ENCODE peak calls at places on chromosomes 16 and 17, in eight cellular contexts. One of them, this sample, is unnamed. For H3K27me3, the result is how much of the 10 kb centered on the place peaks cover.

GRCh38 chr16:79213214-79213613 is 387.3 kb downstream of the MAF start:
- DNase-seq in iPS DF 6.9: no peak
- DNase-seq in heart left ventricle: no peak
- DNase-seq in CD4-positive, alpha-beta T cell: no peak
- DNase-seq in psoas muscle: no peak
- DNase-seq in keratinocyte: no peak
- DNase-seq in PC-3: no peak
- DNase-seq in neural progenitor cell: no peak
- DNase-seq in this sample: no peak

GRCh38 chr16:88454315-88455057 is 1.4 kb downstream of the ZFPM1 start:
- DNase-seq in iPS DF 6.9: no peak
- DNase-seq in heart left ventricle: no peak
- DNase-seq in CD4-positive, alpha-beta T cell: peak
- DNase-seq in psoas muscle: no peak
- DNase-seq in keratinocyte: no peak
- DNase-seq in PC-3: peak
- DNase-seq in neural progenitor cell: peak
- DNase-seq in this sample: peak

GRCh38 chr16:12067714-12068401 is 91.3 kb downstream of the SNX29 start:
- DNase-seq in iPS DF 6.9: peak
- DNase-seq in heart left ventricle: peak
- DNase-seq in CD4-positive, alpha-beta T cell: peak
- DNase-seq in psoas muscle: no peak
- DNase-seq in keratinocyte: peak
- DNase-seq in PC-3: peak
- DNase-seq in neural progenitor cell: peak
- DNase-seq in this sample: peak

GRCh38 chr17:49760909-49761558 is 2.9 kb downstream of the FAM117A start:
- DNase-seq in iPS DF 6.9: no peak
- DNase-seq in heart left ventricle: no peak
- DNase-seq in CD4-positive, alpha-beta T cell: no peak
- DNase-seq in psoas muscle: no peak
- DNase-seq in keratinocyte: no peak
- DNase-seq in PC-3: no peak
- DNase-seq in neural progenitor cell: no peak
- DNase-seq in this sample: no peak

GRCh38 chr17:38660097-38661026 is 14.4 kb downstream of the EPOP start:
- DNase-seq in iPS DF 6.9: no peak
- DNase-seq in heart left ventricle: no peak
- DNase-seq in CD4-positive, alpha-beta T cell: no peak
- DNase-seq in psoas muscle: no peak
- DNase-seq in keratinocyte: no peak
- DNase-seq in PC-3: peak
- DNase-seq in neural progenitor cell: no peak
- DNase-seq in this sample: no peak

GRCh38 chr16:67917140-67917851 is 14.4 kb downstream of the CTRL start:
- DNase-seq in iPS DF 6.9: no peak
- DNase-seq in heart left ventricle: peak
- DNase-seq in CD4-positive, alpha-beta T cell: no peak
- DNase-seq in psoas muscle: no peak
- DNase-seq in keratinocyte: no peak
- DNase-seq in PC-3: no peak
- DNase-seq in neural progenitor cell: no peak
- DNase-seq in this sample: no peak

GRCh38 chr17:2975469-2975958 is 87.9 kb downstream of the OR1D5 start:
- DNase-seq in iPS DF 6.9: no peak
- DNase-seq in heart left ventricle: no peak
- DNase-seq in CD4-positive, alpha-beta T cell: no peak
- DNase-seq in psoas muscle: no peak
- DNase-seq in keratinocyte: no peak
- DNase-seq in PC-3: peak
- DNase-seq in neural progenitor cell: no peak
- DNase-seq in this sample: no peak

GRCh38 chr16:49193596-49193995 is 88.0 kb downstream of the CBLN1 start:
- DNase-seq in iPS DF 6.9: no peak
- DNase-seq in heart left ventricle: no peak
- DNase-seq in CD4-positive, alpha-beta T cell: no peak
- DNase-seq in psoas muscle: no peak
- DNase-seq in keratinocyte: no peak
- DNase-seq in PC-3: no peak
- DNase-seq in neural progenitor cell: no peak
- DNase-seq in this sample: no peak

GRCh38 chr17:34386343-34386924 is 23.4 kb upstream of the CCL1 start:
- DNase-seq in iPS DF 6.9: no peak
- DNase-seq in heart left ventricle: no peak
- DNase-seq in CD4-positive, alpha-beta T cell: no peak
- DNase-seq in psoas muscle: no peak
- DNase-seq in keratinocyte: no peak
- DNase-seq in PC-3: no peak
- DNase-seq in neural progenitor cell: no peak
- DNase-seq in this sample: no peak

GRCh38 chr17:10033449-10033848 is 128.4 kb upstream of the RCVRN start:
- DNase-seq in iPS DF 6.9: no peak
- DNase-seq in heart left ventricle: no peak
- DNase-seq in CD4-positive, alpha-beta T cell: no peak
- DNase-seq in psoas muscle: no peak
- DNase-seq in keratinocyte: no peak
- DNase-seq in PC-3: no peak
- DNase-seq in neural progenitor cell: peak
- DNase-seq in this sample: no peak

GRCh38 chr17:50634915-50635719 is 436 bp downstream of the ABCC3 start:
- DNase-seq in iPS DF 6.9: no peak
- DNase-seq in heart left ventricle: no peak
- DNase-seq in CD4-positive, alpha-beta T cell: no peak
- DNase-seq in psoas muscle: no peak
- DNase-seq in keratinocyte: no peak
- DNase-seq in PC-3: peak
- DNase-seq in neural progenitor cell: peak
- DNase-seq in this sample: no peak

GRCh38 chr17:4232168-4232813 is 31.5 kb downstream of the ANKFY1 start:
- DNase-seq in iPS DF 6.9: no peak
- DNase-seq in heart left ventricle: no peak
- DNase-seq in CD4-positive, alpha-beta T cell: no peak
- DNase-seq in psoas muscle: no peak
- DNase-seq in keratinocyte: no peak
- DNase-seq in PC-3: no peak
- DNase-seq in neural progenitor cell: no peak
- DNase-seq in this sample: peak

GRCh38 chr16:85473909-85474640 is 139.0 kb upstream of the GSE1 start:
- DNase-seq in iPS DF 6.9: no peak
- DNase-seq in heart left ventricle: no peak
- DNase-seq in CD4-positive, alpha-beta T cell: no peak
- DNase-seq in psoas muscle: peak
- DNase-seq in keratinocyte: no peak
- DNase-seq in PC-3: no peak
- DNase-seq in neural progenitor cell: no peak
- DNase-seq in this sample: no peak

GRCh38 chr16:30525844-30526136 is 576 bp downstream of the ZNF768 start:
- DNase-seq in iPS DF 6.9: no peak
- DNase-seq in heart left ventricle: no peak
- DNase-seq in CD4-positive, alpha-beta T cell: no peak
- DNase-seq in psoas muscle: no peak
- DNase-seq in keratinocyte: no peak
- DNase-seq in PC-3: no peak
- DNase-seq in neural progenitor cell: no peak
- DNase-seq in this sample: no peak

GRCh38 chr16:159136-159849 is 6.5 kb upstream of the HBM start:
- DNase-seq in iPS DF 6.9: no peak
- DNase-seq in heart left ventricle: no peak
- DNase-seq in CD4-positive, alpha-beta T cell: no peak
- DNase-seq in psoas muscle: no peak
- DNase-seq in keratinocyte: no peak
- DNase-seq in PC-3: no peak
- DNase-seq in neural progenitor cell: no peak
- DNase-seq in this sample: no peak

GRCh38 chr17:55121268-55121667 is 143.5 kb upstream of the HLF start:
- DNase-seq in iPS DF 6.9: no peak
- DNase-seq in heart left ventricle: no peak
- DNase-seq in CD4-positive, alpha-beta T cell: no peak
- DNase-seq in psoas muscle: no peak
- DNase-seq in keratinocyte: no peak
- DNase-seq in PC-3: no peak
- DNase-seq in neural progenitor cell: no peak
- DNase-seq in this sample: no peak

GRCh38 chr17:66676421-66676820 is 158.5 kb upstream of the CACNG5 start:
- DNase-seq in iPS DF 6.9: no peak
- DNase-seq in heart left ventricle: no peak
- DNase-seq in CD4-positive, alpha-beta T cell: no peak
- DNase-seq in psoas muscle: no peak
- DNase-seq in keratinocyte: peak
- DNase-seq in PC-3: peak
- DNase-seq in neural progenitor cell: no peak
- DNase-seq in this sample: no peak

GRCh38 chr16:19348578-19349315 is 63.2 kb downstream of the CLEC19A start:
- DNase-seq in iPS DF 6.9: no peak
- DNase-seq in heart left ventricle: no peak
- DNase-seq in CD4-positive, alpha-beta T cell: no peak
- DNase-seq in psoas muscle: no peak
- DNase-seq in keratinocyte: no peak
- DNase-seq in PC-3: no peak
- DNase-seq in neural progenitor cell: peak
- DNase-seq in this sample: no peak

GRCh38 chr16:65817799-65818198 is 548.7 kb upstream of the CDH5 start:
- DNase-seq in iPS DF 6.9: no peak
- DNase-seq in heart left ventricle: no peak
- DNase-seq in CD4-positive, alpha-beta T cell: no peak
- DNase-seq in psoas muscle: no peak
- DNase-seq in keratinocyte: no peak
- DNase-seq in PC-3: no peak
- DNase-seq in neural progenitor cell: no peak
- DNase-seq in this sample: no peak

GRCh38 chr17:62737513-62737912 is 70.6 kb downstream of the MARCHF10 start:
- DNase-seq in iPS DF 6.9: no peak
- DNase-seq in heart left ventricle: no peak
- DNase-seq in CD4-positive, alpha-beta T cell: no peak
- DNase-seq in psoas muscle: no peak
- DNase-seq in keratinocyte: no peak
- DNase-seq in PC-3: no peak
- DNase-seq in neural progenitor cell: no peak
- DNase-seq in this sample: no peak

GRCh38 chr16:81376880-81377279 is 62.1 kb downstream of the GAN start:
- DNase-seq in iPS DF 6.9: no peak
- DNase-seq in heart left ventricle: no peak
- DNase-seq in CD4-positive, alpha-beta T cell: no peak
- DNase-seq in psoas muscle: no peak
- DNase-seq in keratinocyte: peak
- DNase-seq in PC-3: peak
- DNase-seq in neural progenitor cell: no peak
- DNase-seq in this sample: no peak

GRCh38 chr17:20992987-20993862 is 49.6 kb downstream of the USP22 start:
- DNase-seq in iPS DF 6.9: peak
- DNase-seq in heart left ventricle: peak
- DNase-seq in CD4-positive, alpha-beta T cell: peak
- DNase-seq in psoas muscle: peak
- DNase-seq in keratinocyte: peak
- DNase-seq in PC-3: peak
- DNase-seq in neural progenitor cell: peak
- DNase-seq in this sample: peak

GRCh38 chr17:46819906-46820351 is 1.4 kb upstream of the WNT3 start:
- DNase-seq in iPS DF 6.9: no peak
- DNase-seq in heart left ventricle: no peak
- DNase-seq in CD4-positive, alpha-beta T cell: no peak
- DNase-seq in psoas muscle: no peak
- DNase-seq in keratinocyte: no peak
- DNase-seq in PC-3: no peak
- DNase-seq in neural progenitor cell: peak
- DNase-seq in this sample: no peak
- H3K27me3 ChIP-seq in iPS DF 6.9: under half
- H3K27me3 ChIP-seq in heart left ventricle: half or more
- H3K27me3 ChIP-seq in CD4-positive, alpha-beta T cell: half or more
- H3K27me3 ChIP-seq in psoas muscle: under half
- H3K27me3 ChIP-seq in keratinocyte: under half
- H3K27me3 ChIP-seq in PC-3: under half
- H3K27me3 ChIP-seq in neural progenitor cell: half or more
- H3K27me3 ChIP-seq in this sample: under half

GRCh38 chr17:48626202-48626469 is at the start of gene HOXB9:
- DNase-seq in iPS DF 6.9: no peak
- DNase-seq in heart left ventricle: no peak
- DNase-seq in CD4-positive, alpha-beta T cell: no peak
- DNase-seq in psoas muscle: no peak
- DNase-seq in keratinocyte: no peak
- DNase-seq in PC-3: no peak
- DNase-seq in neural progenitor cell: no peak
- DNase-seq in this sample: no peak
- H3K27me3 ChIP-seq in iPS DF 6.9: half or more
- H3K27me3 ChIP-seq in heart left ventricle: half or more
- H3K27me3 ChIP-seq in CD4-positive, alpha-beta T cell: half or more
- H3K27me3 ChIP-seq in psoas muscle: under half
- H3K27me3 ChIP-seq in keratinocyte: half or more
- H3K27me3 ChIP-seq in PC-3: half or more
- H3K27me3 ChIP-seq in neural progenitor cell: half or more
- H3K27me3 ChIP-seq in this sample: half or more

DNA sequence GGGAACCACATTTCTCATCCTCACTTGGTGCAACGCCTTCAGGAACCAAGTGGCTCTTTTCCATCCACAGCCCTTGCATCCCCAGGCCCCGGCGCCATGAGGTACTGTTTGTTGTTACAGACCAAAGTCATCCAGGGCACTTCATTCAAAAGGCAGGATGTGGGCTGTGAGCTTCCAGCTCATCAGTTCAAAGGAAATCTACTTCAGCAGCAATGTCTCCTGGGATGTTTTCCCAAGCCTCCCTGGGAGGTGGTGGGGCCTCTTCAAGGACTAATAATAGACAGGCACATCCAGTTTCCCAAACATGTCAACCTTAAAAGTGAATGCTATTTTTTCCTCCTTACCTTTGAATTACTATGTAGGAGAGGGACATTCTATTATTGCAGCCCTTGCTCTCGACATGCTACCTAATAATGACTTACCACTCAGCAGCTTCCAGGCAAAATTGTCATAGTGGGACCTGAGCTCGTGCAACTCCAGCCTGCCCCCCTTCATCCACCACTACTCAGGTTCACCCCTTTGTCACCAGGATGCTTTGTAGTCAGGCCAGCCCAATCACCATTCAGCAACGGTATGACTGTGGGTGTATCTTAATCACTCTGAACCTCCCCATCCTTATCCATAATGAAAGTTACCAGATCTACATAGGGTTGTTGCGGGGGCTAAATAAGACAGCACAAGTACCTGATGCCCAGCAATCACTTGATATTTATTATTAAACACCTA is 1.7 kb upstream of the PRKCB start:
- DNase-seq in iPS DF 6.9: no peak
- DNase-seq in heart left ventricle: no peak
- DNase-seq in CD4-positive, alpha-beta T cell: no peak
- DNase-seq in psoas muscle: no peak
- DNase-seq in keratinocyte: no peak
- DNase-seq in PC-3: no peak
- DNase-seq in neural progenitor cell: no peak
- DNase-seq in this sample: peak
- H3K27me3 ChIP-seq in iPS DF 6.9: under half
- H3K27me3 ChIP-seq in heart left ventricle: half or more
- H3K27me3 ChIP-seq in CD4-positive, alpha-beta T cell: under half
- H3K27me3 ChIP-seq in psoas muscle: under half
- H3K27me3 ChIP-seq in keratinocyte: under half
- H3K27me3 ChIP-seq in PC-3: under half
- H3K27me3 ChIP-seq in neural progenitor cell: half or more
- H3K27me3 ChIP-seq in this sample: under half

DNA sequence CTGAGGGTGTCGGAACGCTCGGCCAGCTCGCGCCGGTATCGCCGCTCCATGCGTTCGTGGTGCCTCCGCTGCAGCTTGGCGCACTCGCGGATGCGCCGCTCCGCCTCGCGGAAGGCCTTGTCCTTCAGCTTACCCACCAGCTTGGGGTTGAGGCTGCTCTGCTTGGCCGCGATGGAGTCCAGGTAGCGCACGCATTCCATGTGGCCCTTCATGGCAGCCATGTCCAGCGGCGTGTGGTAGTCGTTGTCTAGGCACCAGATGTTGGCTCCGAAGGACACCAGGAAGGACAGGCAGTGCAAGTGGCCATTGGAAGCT is 2.8 kb downstream of the USH1G start:
- DNase-seq in iPS DF 6.9: no peak
- DNase-seq in heart left ventricle: no peak
- DNase-seq in CD4-positive, alpha-beta T cell: no peak
- DNase-seq in psoas muscle: no peak
- DNase-seq in keratinocyte: no peak
- DNase-seq in PC-3: no peak
- DNase-seq in neural progenitor cell: no peak
- DNase-seq in this sample: no peak
- H3K27me3 ChIP-seq in iPS DF 6.9: under half
- H3K27me3 ChIP-seq in heart left ventricle: half or more
- H3K27me3 ChIP-seq in CD4-positive, alpha-beta T cell: under half
- H3K27me3 ChIP-seq in psoas muscle: under half
- H3K27me3 ChIP-seq in keratinocyte: under half
- H3K27me3 ChIP-seq in PC-3: under half
- H3K27me3 ChIP-seq in neural progenitor cell: under half
- H3K27me3 ChIP-seq in this sample: under half

This sample was measured in CD4-positive, CD25-positive, alpha-beta regulatory T cell.